ENCODE peak calls at places on chromosomes 4 and X, in nine cellular contexts. One of them, this sample, is unnamed.
A peak's percentile ranks its signal among the peaks of the same experiment; 100 is the strongest.

GRCh38 chr4:186770446-186771175 is 47.0 kb upstream of the FAT1 start:
- DNase-seq in colonic mucosa: no peak
- DNase-seq in adrenal gland: no peak
- DNase-seq in CD8-positive, alpha-beta memory T cell: no peak
- DNase-seq in hepatocyte: no peak
- DNase-seq in Karpas-422: no peak
- DNase-seq in neural progenitor cell: no peak
- DNase-seq in left ventricle myocardium inferior: no peak
- DNase-seq in suprapubic skin: no peak
- DNase-seq in this sample: no peak

GRCh38 chr4:139682309-139683210 is 16.9 kb downstream of the MGST2 start:
- DNase-seq in colonic mucosa: no peak
- DNase-seq in adrenal gland: peak; percentile 69
- DNase-seq in CD8-positive, alpha-beta memory T cell: no peak
- DNase-seq in hepatocyte: no peak
- DNase-seq in Karpas-422: no peak
- DNase-seq in neural progenitor cell: no peak
- DNase-seq in left ventricle myocardium inferior: no peak
- DNase-seq in suprapubic skin: no peak
- DNase-seq in this sample: no peak

GRCh38 chr4:56907009-56907408 is 691 bp upstream of the REST start:
- DNase-seq in colonic mucosa: peak; percentile 24
- DNase-seq in adrenal gland: no peak
- DNase-seq in CD8-positive, alpha-beta memory T cell: peak; percentile 6
- DNase-seq in hepatocyte: peak; percentile 19
- DNase-seq in Karpas-422: no peak
- DNase-seq in neural progenitor cell: peak; percentile 32
- DNase-seq in left ventricle myocardium inferior: no peak
- DNase-seq in suprapubic skin: no peak
- DNase-seq in this sample: no peak

GRCh38 chr4:138056541-138056940 is 185.6 kb downstream of the SLC7A11 start:
- DNase-seq in colonic mucosa: no peak
- DNase-seq in adrenal gland: no peak
- DNase-seq in CD8-positive, alpha-beta memory T cell: no peak
- DNase-seq in hepatocyte: no peak
- DNase-seq in Karpas-422: no peak
- DNase-seq in neural progenitor cell: no peak
- DNase-seq in left ventricle myocardium inferior: no peak
- DNase-seq in suprapubic skin: no peak
- DNase-seq in this sample: no peak

GRCh38 chr4:54184581-54184980 is 44.5 kb upstream of the PDGFRA start:
- DNase-seq in colonic mucosa: no peak
- DNase-seq in adrenal gland: no peak
- DNase-seq in CD8-positive, alpha-beta memory T cell: no peak
- DNase-seq in hepatocyte: no peak
- DNase-seq in Karpas-422: peak; percentile 55
- DNase-seq in neural progenitor cell: no peak
- DNase-seq in left ventricle myocardium inferior: no peak
- DNase-seq in suprapubic skin: no peak
- DNase-seq in this sample: no peak

GRCh38 chr4:126969360-126969759 is 663.4 kb upstream of the INTU start:
- DNase-seq in colonic mucosa: no peak
- DNase-seq in adrenal gland: no peak
- DNase-seq in CD8-positive, alpha-beta memory T cell: no peak
- DNase-seq in hepatocyte: no peak
- DNase-seq in Karpas-422: no peak
- DNase-seq in neural progenitor cell: no peak
- DNase-seq in left ventricle myocardium inferior: no peak
- DNase-seq in suprapubic skin: no peak
- DNase-seq in this sample: no peak

GRCh38 chr4:112167790-112168189 is 22.5 kb downstream of the FAM241A start:
- DNase-seq in colonic mucosa: no peak
- DNase-seq in adrenal gland: no peak
- DNase-seq in CD8-positive, alpha-beta memory T cell: no peak
- DNase-seq in hepatocyte: no peak
- DNase-seq in Karpas-422: no peak
- DNase-seq in neural progenitor cell: no peak
- DNase-seq in left ventricle myocardium inferior: no peak
- DNase-seq in suprapubic skin: no peak
- DNase-seq in this sample: no peak

GRCh38 chrX:74009041-74009440 is 294.9 kb upstream of the ZCCHC13 start:
- DNase-seq in colonic mucosa: no peak
- DNase-seq in adrenal gland: no peak
- DNase-seq in CD8-positive, alpha-beta memory T cell: no peak
- DNase-seq in hepatocyte: no peak
- DNase-seq in Karpas-422: no peak
- DNase-seq in neural progenitor cell: no peak
- DNase-seq in left ventricle myocardium inferior: no peak
- DNase-seq in suprapubic skin: no peak
- DNase-seq in this sample: no peak

GRCh38 chr4:6206771-6207290 is 6.5 kb upstream of the JAKMIP1 start:
- DNase-seq in colonic mucosa: no peak
- DNase-seq in adrenal gland: no peak
- DNase-seq in CD8-positive, alpha-beta memory T cell: no peak
- DNase-seq in hepatocyte: no peak
- DNase-seq in Karpas-422: no peak
- DNase-seq in neural progenitor cell: no peak
- DNase-seq in left ventricle myocardium inferior: no peak
- DNase-seq in suprapubic skin: no peak
- DNase-seq in this sample: no peak

DNA sequence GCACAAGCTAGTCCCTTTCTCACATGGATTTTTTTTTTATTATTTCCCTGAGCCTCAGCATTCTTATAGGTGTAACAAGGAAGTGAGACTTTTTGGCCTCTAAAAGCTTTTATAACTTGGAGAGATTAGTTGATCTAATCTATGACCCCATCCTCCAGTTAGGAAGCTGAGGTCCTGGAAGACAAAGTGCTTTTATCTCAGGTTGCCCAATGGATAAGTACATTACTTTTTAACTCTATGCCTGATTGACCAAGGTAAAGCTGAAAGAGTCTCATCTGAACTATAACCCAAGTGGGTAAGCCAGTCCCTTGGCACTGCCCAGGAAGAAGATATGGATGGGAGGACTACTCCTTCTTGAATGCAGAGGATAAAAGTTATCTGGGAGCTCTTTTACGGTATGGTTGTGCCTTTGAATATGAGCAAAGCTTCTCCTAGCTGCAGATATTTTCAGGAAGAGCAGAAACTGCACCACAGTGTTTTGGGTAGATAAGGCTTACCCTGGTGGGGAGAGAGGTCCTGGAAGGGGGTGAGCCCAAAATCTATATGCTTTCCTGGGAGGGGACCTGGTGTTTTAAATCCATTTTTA is 40.2 kb downstream of the VSIG4 start:
- DNase-seq in colonic mucosa: no peak
- DNase-seq in adrenal gland: no peak
- DNase-seq in CD8-positive, alpha-beta memory T cell: no peak
- DNase-seq in hepatocyte: no peak
- DNase-seq in Karpas-422: no peak
- DNase-seq in neural progenitor cell: no peak
- DNase-seq in left ventricle myocardium inferior: no peak
- DNase-seq in suprapubic skin: no peak
- DNase-seq in this sample: no peak
- H3K4me1 ChIP-seq in colonic mucosa: no peaks in the 10 kb centered on the region
- H3K4me1 ChIP-seq in adrenal gland: no peaks in the 10 kb centered on the region
- H3K4me1 ChIP-seq in CD8-positive, alpha-beta memory T cell: peaks cover 43% of the 10 kb centered on the region
- H3K4me1 ChIP-seq in hepatocyte: no peaks in the 10 kb centered on the region
- H3K4me1 ChIP-seq in Karpas-422: no peaks in the 10 kb centered on the region
- H3K4me1 ChIP-seq in neural progenitor cell: peaks cover 6% of the 10 kb centered on the region
- H3K4me1 ChIP-seq in left ventricle myocardium inferior: no peaks in the 10 kb centered on the region
- H3K4me1 ChIP-seq in suprapubic skin: no peaks in the 10 kb centered on the region
- H3K4me1 ChIP-seq in this sample: no peaks in the 10 kb centered on the region

GRCh38 chr4:1983053-1983845 is 25.5 kb downstream of the NELFA start:
- DNase-seq in colonic mucosa: peak; percentile 15
- DNase-seq in adrenal gland: no peak
- DNase-seq in CD8-positive, alpha-beta memory T cell: no peak
- DNase-seq in hepatocyte: no peak
- DNase-seq in Karpas-422: no peak
- DNase-seq in neural progenitor cell: no peak
- DNase-seq in left ventricle myocardium inferior: no peak
- DNase-seq in suprapubic skin: peak; percentile 58
- DNase-seq in this sample: no peak
- H3K4me3 ChIP-seq in colonic mucosa: no peak overlapping the region
- H3K4me3 ChIP-seq in adrenal gland: no peak overlapping the region
- H3K4me3 ChIP-seq in CD8-positive, alpha-beta memory T cell: no peak overlapping the region
- H3K4me3 ChIP-seq in hepatocyte: no peak overlapping the region
- H3K4me3 ChIP-seq in Karpas-422: no peak overlapping the region
- H3K4me3 ChIP-seq in neural progenitor cell: no peak overlapping the region
- H3K4me3 ChIP-seq in left ventricle myocardium inferior: no peak overlapping the region
- H3K4me3 ChIP-seq in suprapubic skin: no peak overlapping the region
- H3K4me3 ChIP-seq in this sample: no peak overlapping the region

GRCh38 chr4:5034206-5034605 is 14.9 kb upstream of the CYTL1 start:
- DNase-seq in colonic mucosa: no peak
- DNase-seq in adrenal gland: no peak
- DNase-seq in CD8-positive, alpha-beta memory T cell: no peak
- DNase-seq in hepatocyte: no peak
- DNase-seq in Karpas-422: no peak
- DNase-seq in neural progenitor cell: no peak
- DNase-seq in left ventricle myocardium inferior: no peak
- DNase-seq in suprapubic skin: no peak
- DNase-seq in this sample: no peak
- H3K4me1 ChIP-seq in colonic mucosa: no peaks in the 10 kb centered on the region
- H3K4me1 ChIP-seq in adrenal gland: no peaks in the 10 kb centered on the region
- H3K4me1 ChIP-seq in CD8-positive, alpha-beta memory T cell: no peaks in the 10 kb centered on the region
- H3K4me1 ChIP-seq in hepatocyte: peaks cover 33% of the 10 kb centered on the region
- H3K4me1 ChIP-seq in Karpas-422: peaks cover 6% of the 10 kb centered on the region
- H3K4me1 ChIP-seq in neural progenitor cell: no peaks in the 10 kb centered on the region
- H3K4me1 ChIP-seq in left ventricle myocardium inferior: peaks cover 23% of the 10 kb centered on the region
- H3K4me1 ChIP-seq in suprapubic skin: peaks cover 28% of the 10 kb centered on the region
- H3K4me1 ChIP-seq in this sample: no peaks in the 10 kb centered on the region

GRCh38 chr4:15778742-15779231 is 659 bp downstream of the CD38 start:
- DNase-seq in colonic mucosa: peak; percentile 50
- DNase-seq in adrenal gland: peak; percentile 37
- DNase-seq in CD8-positive, alpha-beta memory T cell: peak; percentile 24
- DNase-seq in hepatocyte: peak; percentile 18
- DNase-seq in Karpas-422: peak; percentile 67
- DNase-seq in neural progenitor cell: no peak
- DNase-seq in left ventricle myocardium inferior: peak; percentile 39
- DNase-seq in suprapubic skin: no peak
- DNase-seq in this sample: no peak

GRCh38 chr4:15778191-15778741 is at the start of gene CD38:
- DNase-seq in colonic mucosa: peak; percentile 43
- DNase-seq in adrenal gland: peak; percentile 13
- DNase-seq in CD8-positive, alpha-beta memory T cell: no peak
- DNase-seq in hepatocyte: peak; percentile 16
- DNase-seq in Karpas-422: peak; percentile 65
- DNase-seq in neural progenitor cell: peak; percentile 55
- DNase-seq in left ventricle myocardium inferior: peak; percentile 28
- DNase-seq in suprapubic skin: no peak
- DNase-seq in this sample: no peak

GRCh38 chr4:15779789-15780188 is 1.7 kb downstream of the CD38 start:
- DNase-seq in colonic mucosa: no peak
- DNase-seq in adrenal gland: no peak
- DNase-seq in CD8-positive, alpha-beta memory T cell: no peak
- DNase-seq in hepatocyte: no peak
- DNase-seq in Karpas-422: no peak
- DNase-seq in neural progenitor cell: no peak
- DNase-seq in left ventricle myocardium inferior: no peak
- DNase-seq in suprapubic skin: no peak
- DNase-seq in this sample: no peak

GRCh38 chr4:15777697-15778096 is 431 bp upstream of the CD38 start:
- DNase-seq in colonic mucosa: no peak
- DNase-seq in adrenal gland: no peak
- DNase-seq in CD8-positive, alpha-beta memory T cell: no peak
- DNase-seq in hepatocyte: no peak
- DNase-seq in Karpas-422: no peak
- DNase-seq in neural progenitor cell: no peak
- DNase-seq in left ventricle myocardium inferior: no peak
- DNase-seq in suprapubic skin: no peak
- DNase-seq in this sample: no peak

DNA sequence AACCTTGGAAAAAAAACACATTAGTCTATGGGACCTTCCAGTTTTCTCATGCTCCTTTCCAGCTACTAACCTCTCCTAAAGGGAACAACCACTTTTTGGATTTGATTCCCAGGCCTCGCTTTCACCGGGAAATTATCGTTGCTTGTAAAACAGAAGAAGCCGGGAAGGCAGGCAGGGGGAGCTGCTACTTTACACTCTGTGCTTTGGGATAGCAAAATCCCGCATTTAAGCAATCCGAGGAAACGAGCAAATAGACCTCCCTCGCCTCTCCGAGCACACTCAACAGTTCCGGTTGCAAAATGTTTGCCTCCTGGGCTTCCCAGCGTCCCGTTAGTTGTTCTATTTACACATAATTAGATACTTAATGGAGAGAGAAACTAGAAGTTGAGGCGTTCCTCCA is 1.2 kb downstream of the CD38 start:
- DNase-seq in colonic mucosa: peak; percentile 56
- DNase-seq in adrenal gland: peak; percentile 44
- DNase-seq in CD8-positive, alpha-beta memory T cell: no peak
- DNase-seq in hepatocyte: peak; percentile 55
- DNase-seq in Karpas-422: peak; percentile 45
- DNase-seq in neural progenitor cell: peak; percentile 71
- DNase-seq in left ventricle myocardium inferior: peak; percentile 53
- DNase-seq in suprapubic skin: no peak
- DNase-seq in this sample: peak; percentile 10
- H3K4me3 ChIP-seq in colonic mucosa: peak overlapping the region; percentile 55
- H3K4me3 ChIP-seq in adrenal gland: no peak overlapping the region
- H3K4me3 ChIP-seq in CD8-positive, alpha-beta memory T cell: peak overlapping the region; percentile 58
- H3K4me3 ChIP-seq in hepatocyte: peak overlapping the region; percentile 55
- H3K4me3 ChIP-seq in Karpas-422: peak overlapping the region; percentile 63
- H3K4me3 ChIP-seq in neural progenitor cell: peak overlapping the region; percentile 56
- H3K4me3 ChIP-seq in left ventricle myocardium inferior: peak overlapping the region; percentile 78
- H3K4me3 ChIP-seq in suprapubic skin: peak overlapping the region; percentile 50
- H3K4me3 ChIP-seq in this sample: peak overlapping the region; percentile 33

DNA sequence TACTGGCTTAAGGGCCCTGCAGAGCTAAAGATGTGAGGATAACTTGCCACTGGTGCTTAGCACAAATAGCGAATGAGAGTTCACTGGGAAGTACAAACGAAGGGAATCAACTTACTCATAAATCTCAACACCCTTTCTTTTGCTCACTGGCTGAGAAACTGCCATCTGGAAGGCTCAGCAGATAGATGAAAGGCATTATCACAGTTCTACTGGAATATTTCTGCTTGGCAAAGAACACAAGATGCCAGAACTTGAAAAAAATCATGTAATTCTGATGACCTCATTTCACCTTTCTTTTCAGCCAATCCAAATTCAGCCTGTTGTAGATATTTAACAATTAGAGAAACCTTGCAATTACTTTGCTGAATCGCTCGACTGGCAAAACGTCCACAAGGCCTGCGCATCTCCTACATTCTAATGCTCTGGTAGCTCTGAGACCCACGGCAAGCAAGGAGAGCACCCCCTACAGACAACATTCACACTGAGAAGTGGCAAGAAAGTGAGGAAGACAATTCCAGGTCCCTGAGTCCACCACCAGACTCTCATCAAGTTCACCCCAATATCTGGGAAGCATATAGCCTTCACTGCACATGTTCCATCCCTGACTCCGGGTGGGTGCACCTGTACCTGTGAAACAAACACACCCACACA is 27.5 kb downstream of the TSPAN5 start:
- DNase-seq in colonic mucosa: no peak
- DNase-seq in adrenal gland: no peak
- DNase-seq in CD8-positive, alpha-beta memory T cell: no peak
- DNase-seq in hepatocyte: no peak
- DNase-seq in Karpas-422: no peak
- DNase-seq in neural progenitor cell: no peak
- DNase-seq in left ventricle myocardium inferior: no peak
- DNase-seq in suprapubic skin: no peak
- DNase-seq in this sample: no peak
- H3K4me1 ChIP-seq in colonic mucosa: no peaks in the 10 kb centered on the region
- H3K4me1 ChIP-seq in adrenal gland: no peaks in the 10 kb centered on the region
- H3K4me1 ChIP-seq in CD8-positive, alpha-beta memory T cell: no peaks in the 10 kb centered on the region
- H3K4me1 ChIP-seq in hepatocyte: peaks cover 20% of the 10 kb centered on the region
- H3K4me1 ChIP-seq in Karpas-422: no peaks in the 10 kb centered on the region
- H3K4me1 ChIP-seq in neural progenitor cell: peaks cover 16% of the 10 kb centered on the region
- H3K4me1 ChIP-seq in left ventricle myocardium inferior: peaks cover 21% of the 10 kb centered on the region
- H3K4me1 ChIP-seq in suprapubic skin: peaks cover 5% of the 10 kb centered on the region
- H3K4me1 ChIP-seq in this sample: no peaks in the 10 kb centered on the region